ENCODE peak calls at places on chromosomes 11 and 22, in ten cellular contexts. L is stimulated activated CD4-positive, alpha-beta T cell treated with anti-CD3 and anti-CD28 coated beads, Interleukin-4, amount 100 ng/mL, for 4 hours; N is upper lobe of right lung; G is T-cell; D is LoVo; Y is NCI-H748 treated with DMSO at 0.1 percent for 48 hours; F is adrenal gland; Q is COR-L47; W is cardiac muscle cell; A is stimulated activated CD8-positive, alpha-beta memory T cell treated with anti-CD3 and anti-CD28 coated beads, Interleukin-2, amount 100 ng/mL, for 1 hour. O is an unnamed sample.

GRCh38 chr22:20957691-20958440 is 9.2 kb upstream of the AIFM3 start:
- DNase-seq in L (no peak), N (peak), G (no peak), D (no peak), Y (no peak), F (no peak), Q (no peak), W (peak), A (no peak), O (no peak)

GRCh38 chr22:36398602-36399472 is 11.1 kb upstream of the MYH9 start:
- DNase-seq in L (no peak), N (no peak), G (no peak), D (no peak), Y (no peak), F (no peak), Q (no peak), W (no peak), A (no peak), O (no peak)

GRCh38 chr11:111479666-111480065 is 32.5 kb downstream of the BTG4 start:
- DNase-seq in L (no peak), N (no peak), G (no peak), D (no peak), Y (no peak), F (no peak), Q (no peak), W (no peak), A (no peak), O (no peak)

GRCh38 chr11:119983816-119984215 is 154.1 kb downstream of the TRIM29 start:
- DNase-seq in L (no peak), N (no peak), G (no peak), D (no peak), Y (no peak), F (no peak), Q (no peak), W (no peak), A (no peak), O (no peak)

GRCh38 chr11:68371176-68372041 is 59.0 kb downstream of the LRP5 start:
- DNase-seq in L (no peak), N (no peak), G (no peak), D (no peak), Y (no peak), F (no peak), Q (no peak), W (no peak), A (no peak), O (no peak)

GRCh38 chr11:68370211-68371111 is 58.1 kb downstream of the LRP5 start:
- DNase-seq in L (no peak), N (no peak), G (no peak), D (no peak), Y (no peak), F (no peak), Q (no peak), W (peak), A (no peak), O (peak)

GRCh38 chr11:46725338-46726205 is 6.6 kb downstream of the F2 start:
- DNase-seq in L (no peak), N (no peak), G (no peak), D (no peak), Y (no peak), F (no peak), Q (no peak), W (no peak), A (no peak), O (no peak)

GRCh38 chr22:23405366-23405851 is 174.7 kb downstream of the IGLL1 start:
- DNase-seq in L (no peak), N (peak), G (no peak), D (no peak), Y (no peak), F (no peak), Q (no peak), W (no peak), A (no peak), O (no peak)

O was measured in NCI-H187.